ENCODE peak calls at places on chromosomes 6 and 20, in six cellular contexts. One of them, this sample, is unnamed.

GRCh38 chr6:156563710-156564109 is 213.5 kb upstream of the ARID1B start:
- DNase-seq in lower leg skin: no peak
- DNase-seq in dorsolateral prefrontal cortex: no peak
- DNase-seq in endothelial cell: no peak
- DNase-seq in upper lobe of right lung: no peak
- DNase-seq in WTC11: no peak
- DNase-seq in this sample: no peak

GRCh38 chr20:23569570-23569969 is 1.3 kb upstream of the CST9L start:
- DNase-seq in endothelial cell: no peak
- DNase-seq in WTC11: no peak
- DNase-seq in lower leg skin: no peak
- DNase-seq in dorsolateral prefrontal cortex: no peak
- DNase-seq in upper lobe of right lung: peak
- DNase-seq in this sample: no peak

GRCh38 chr20:57162253-57162652 is 104.2 kb downstream of the BMP7 start:
- DNase-seq in endothelial cell: no peak
- DNase-seq in lower leg skin: no peak
- DNase-seq in WTC11: no peak
- DNase-seq in upper lobe of right lung: no peak
- DNase-seq in dorsolateral prefrontal cortex: no peak
- DNase-seq in this sample: no peak

GRCh38 chr6:15254074-15254975 is 8.5 kb downstream of the JARID2 start:
- DNase-seq in upper lobe of right lung: no peak
- DNase-seq in WTC11: no peak
- DNase-seq in lower leg skin: no peak
- DNase-seq in endothelial cell: no peak
- DNase-seq in dorsolateral prefrontal cortex: no peak
- DNase-seq in this sample: no peak

GRCh38 chr6:143457563-143458359 is 7.2 kb downstream of the PEX3 start:
- DNase-seq in lower leg skin: no peak
- DNase-seq in upper lobe of right lung: no peak
- DNase-seq in dorsolateral prefrontal cortex: no peak
- DNase-seq in endothelial cell: no peak
- DNase-seq in WTC11: no peak
- DNase-seq in this sample: no peak

GRCh38 chr6:106546322-106547052 is 82.8 kb downstream of the RTN4IP1 start:
- DNase-seq in upper lobe of right lung: no peak
- DNase-seq in WTC11: no peak
- DNase-seq in dorsolateral prefrontal cortex: no peak
- DNase-seq in endothelial cell: no peak
- DNase-seq in lower leg skin: no peak
- DNase-seq in this sample: no peak

GRCh38 chr6:108119212-108120141 is 44.9 kb upstream of the OSTM1 start:
- DNase-seq in upper lobe of right lung: no peak
- DNase-seq in WTC11: peak
- DNase-seq in dorsolateral prefrontal cortex: no peak
- DNase-seq in lower leg skin: no peak
- DNase-seq in endothelial cell: no peak
- DNase-seq in this sample: no peak

GRCh38 chr6:8743146-8743745 is 307.9 kb upstream of the SLC35B3 start:
- DNase-seq in dorsolateral prefrontal cortex: no peak
- DNase-seq in endothelial cell: no peak
- DNase-seq in lower leg skin: no peak
- DNase-seq in WTC11: no peak
- DNase-seq in upper lobe of right lung: no peak
- DNase-seq in this sample: no peak

GRCh38 chr6:156630613-156631302 is 146.4 kb upstream of the ARID1B start:
- DNase-seq in lower leg skin: no peak
- DNase-seq in upper lobe of right lung: no peak
- DNase-seq in WTC11: no peak
- DNase-seq in endothelial cell: no peak
- DNase-seq in dorsolateral prefrontal cortex: no peak
- DNase-seq in this sample: no peak

GRCh38 chr6:68658338-68658737 is 23.3 kb downstream of the ADGRB3 start:
- DNase-seq in dorsolateral prefrontal cortex: no peak
- DNase-seq in upper lobe of right lung: no peak
- DNase-seq in endothelial cell: no peak
- DNase-seq in lower leg skin: no peak
- DNase-seq in WTC11: no peak
- DNase-seq in this sample: no peak

GRCh38 chr20:47205577-47206123 is 150.8 kb downstream of the ZMYND8 start:
- DNase-seq in upper lobe of right lung: peak
- DNase-seq in endothelial cell: peak
- DNase-seq in lower leg skin: no peak
- DNase-seq in WTC11: peak
- DNase-seq in dorsolateral prefrontal cortex: no peak
- DNase-seq in this sample: peak
- TF ChIP-seq CTCF in upper lobe of right lung: peak
- TF ChIP-seq CTCF in endothelial cell: peak
- TF ChIP-seq CTCF in lower leg skin: no peak
- TF ChIP-seq CTCF in WTC11: peak
- TF ChIP-seq CTCF in dorsolateral prefrontal cortex: peak
- TF ChIP-seq CTCF in this sample: peak

GRCh38 chr6:4055420-4056041 is 23.4 kb downstream of the FAM217A start:
- DNase-seq in WTC11: no peak
- DNase-seq in endothelial cell: no peak
- DNase-seq in upper lobe of right lung: no peak
- DNase-seq in dorsolateral prefrontal cortex: peak
- DNase-seq in lower leg skin: peak
- DNase-seq in this sample: no peak
- TF ChIP-seq CTCF in WTC11: no peak
- TF ChIP-seq CTCF in endothelial cell: no peak
- TF ChIP-seq CTCF in upper lobe of right lung: peak
- TF ChIP-seq CTCF in dorsolateral prefrontal cortex: peak
- TF ChIP-seq CTCF in lower leg skin: no peak
- TF ChIP-seq CTCF in this sample: peak

DNA sequence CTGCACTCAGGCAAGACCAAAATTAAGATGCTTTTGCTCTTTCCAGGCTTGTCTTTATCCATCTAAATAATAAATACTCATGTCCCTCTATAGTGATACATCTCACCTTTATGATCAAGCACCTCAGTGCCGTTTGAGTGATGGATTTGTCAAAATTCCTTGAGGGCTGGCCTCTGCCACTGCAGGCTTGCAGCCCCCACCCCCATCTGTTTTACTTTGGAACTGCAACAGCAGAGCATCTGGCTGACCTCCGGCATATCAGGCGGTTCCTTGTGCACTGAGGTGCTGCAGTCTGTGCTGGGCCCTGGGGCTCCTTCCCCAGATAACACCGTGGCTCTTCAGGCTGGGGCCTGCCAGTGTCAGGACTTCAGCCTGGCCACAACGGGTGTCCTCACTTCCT is 386.9 kb downstream of the CDH26 start:
- DNase-seq in endothelial cell: no peak
- DNase-seq in WTC11: peak
- DNase-seq in lower leg skin: no peak
- DNase-seq in dorsolateral prefrontal cortex: no peak
- DNase-seq in upper lobe of right lung: no peak
- DNase-seq in this sample: no peak
- TF ChIP-seq CTCF in endothelial cell: no peak
- TF ChIP-seq CTCF in WTC11: no peak
- TF ChIP-seq CTCF in lower leg skin: no peak
- TF ChIP-seq CTCF in dorsolateral prefrontal cortex: no peak
- TF ChIP-seq CTCF in upper lobe of right lung: no peak
- TF ChIP-seq CTCF in this sample: no peak

GRCh38 chr6:40894962-40895799 is 143.8 kb downstream of the UNC5CL start:
- DNase-seq in dorsolateral prefrontal cortex: no peak
- DNase-seq in WTC11: peak
- DNase-seq in lower leg skin: no peak
- DNase-seq in upper lobe of right lung: peak
- DNase-seq in endothelial cell: peak
- DNase-seq in this sample: peak
- TF ChIP-seq CTCF in dorsolateral prefrontal cortex: peak
- TF ChIP-seq CTCF in WTC11: peak
- TF ChIP-seq CTCF in lower leg skin: no peak
- TF ChIP-seq CTCF in upper lobe of right lung: peak
- TF ChIP-seq CTCF in endothelial cell: peak
- TF ChIP-seq CTCF in this sample: peak